ENCODE peak calls at places on chromosomes 4 and X, in five cellular contexts. D, K, I, J and M are unnamed samples.

GRCh38 chr4:155026715-155027114 is 181.7 kb upstream of the NPY2R start:
- DNase-seq in D (no peak), I (no peak), J (no peak), K (no peak), M (no peak)

GRCh38 chr4:121181493-121181892 is 17.4 kb upstream of the TNIP3 start:
- DNase-seq in J (no peak), K (no peak), I (no peak), D (no peak), M (no peak)

GRCh38 chr4:38634047-38634759 is 29.8 kb upstream of the KLF3 start:
- DNase-seq in D (no peak), K (no peak), J (no peak), I (no peak), M (no peak)

GRCh38 chr4:95729596-95729995 is 110.3 kb upstream of the PDHA2 start:
- DNase-seq in K (no peak), D (no peak), J (no peak), I (no peak), M (no peak)

GRCh38 chrX:39936886-39937770 is 160.6 kb downstream of the BCOR start:
- DNase-seq in D (no peak), K (no peak), J (no peak), I (no peak), M (peak)

GRCh38 chr4:959338-960139 is 13.8 kb downstream of the DGKQ start:
- DNase-seq in K (no peak), J (no peak), I (no peak), D (no peak), M (no peak)

GRCh38 chrX:49001521-49002090 is 458 bp downstream of the GRIPAP1 start:
- DNase-seq in D (peak), K (peak), J (no peak), I (peak), M (peak)

GRCh38 chr4:56698329-56698728 is 17.2 kb upstream of the HOPX start:
- DNase-seq in J (no peak), K (no peak), D (no peak), I (no peak), M (no peak)

GRCh38 chr4:6319530-6320150 is 50.0 kb downstream of the WFS1 start:
- DNase-seq in J (no peak), K (no peak), D (no peak), I (no peak), M (no peak)